ENCODE peak calls at places on chromosomes 13 and 19, in six cellular contexts. W, Z, R, I, B and S are unnamed samples.

GRCh38 chr13:73740681-73741080 is 393.5 kb downstream of the KLF12 start:
- DNase-seq in W (no peak), Z (no peak), R (no peak), I (no peak), B (no peak), S (no peak)

GRCh38 chr13:113540523-113540922 is 44.0 kb upstream of the TFDP1 start:
- DNase-seq in W (peak; percentile 16), Z (no peak), R (no peak), I (no peak), B (no peak), S (no peak)

GRCh38 chr13:54536112-54536511 is 1507.5 kb downstream of the OLFM4 start:
- DNase-seq in W (no peak), Z (peak; percentile 0), R (peak; percentile 2), I (no peak), B (no peak), S (no peak)

GRCh38 chr19:34996978-34997640 is 3.0 kb upstream of the GRAMD1A start:
- DNase-seq in W (peak; percentile 44), Z (no peak), R (peak; percentile 23), I (no peak), B (no peak), S (no peak)

GRCh38 chr13:75120071-75120470 is 361.9 kb downstream of the TBC1D4 start:
- DNase-seq in W (no peak), Z (no peak), R (no peak), I (no peak), B (no peak), S (no peak)

GRCh38 chr13:42247883-42248282 is 24.1 kb upstream of the AKAP11 start:
- DNase-seq in W (no peak), Z (no peak), R (no peak), I (no peak), B (no peak), S (no peak)

GRCh38 chr13:94248454-94249233 is 230.8 kb downstream of the DCT start:
- DNase-seq in W (no peak), Z (no peak), R (no peak), I (no peak), B (no peak), S (no peak)

GRCh38 chr19:36573948-36574726 is 1.0 kb upstream of the ZNF529 start:
- DNase-seq in W (no peak), Z (no peak), R (no peak), I (peak; percentile 51), B (peak; percentile 7), S (no peak)

GRCh38 chr19:27777726-27778125 is 1435.2 kb downstream of the UQCRFS1 start:
- DNase-seq in W (no peak), Z (peak; percentile 52), R (peak; percentile 22), I (no peak), B (no peak), S (no peak)

GRCh38 chr19:43826787-43827754 is at the start of gene ZNF283:
- DNase-seq in W (peak; percentile 93), Z (peak; percentile 96), R (peak; percentile 82), I (peak; percentile 94), B (peak; percentile 68), S (peak; percentile 90)

GRCh38 chr19:9498183-9498902 is at the start of gene ZNF560:
- DNase-seq in W (no peak), Z (no peak), R (no peak), I (no peak), B (no peak), S (peak; percentile 8)

GRCh38 chr19:48400018-48400742 is 6.7 kb downstream of the GRIN2D start:
- DNase-seq in W (no peak), Z (peak; percentile 89), R (peak; percentile 73), I (peak; percentile 54), B (no peak), S (peak; percentile 59)

GRCh38 chr13:65540064-65540635 is 1690.0 kb downstream of the PCDH9 start:
- DNase-seq in W (no peak), Z (no peak), R (no peak), I (no peak), B (no peak), S (no peak)

GRCh38 chr19:18536475-18536874 is 6.9 kb downstream of the FKBP8 start:
- DNase-seq in W (no peak), Z (no peak), R (no peak), I (no peak), B (no peak), S (no peak)

GRCh38 chr19:45821570-45821969 is 6.5 kb upstream of the RSPH6A start:
- DNase-seq in W (no peak), Z (no peak), R (no peak), I (no peak), B (no peak), S (no peak)

GRCh38 chr13:90455861-90456260 is 891.6 kb upstream of the MIR17HG start:
- DNase-seq in W (no peak), Z (peak; percentile 10), R (no peak), I (no peak), B (no peak), S (no peak)

GRCh38 chr13:92535222-92536006 is 691.2 kb upstream of the GPC6 start:
- DNase-seq in W (no peak), Z (no peak), R (no peak), I (no peak), B (no peak), S (no peak)

GRCh38 chr19:7373862-7374261 is 25.1 kb downstream of the ARHGEF18 start:
- DNase-seq in W (no peak), Z (no peak), R (peak; percentile 49), I (no peak), B (no peak), S (peak; percentile 72)

GRCh38 chr13:97757807-97758206 is 195.7 kb upstream of the IPO5 start:
- DNase-seq in W (no peak), Z (no peak), R (no peak), I (peak; percentile 14), B (no peak), S (no peak)

GRCh38 chr13:97944396-97945029 is 9.0 kb upstream of the IPO5 start:
- DNase-seq in W (no peak), Z (no peak), R (no peak), I (no peak), B (no peak), S (no peak)

GRCh38 chr13:36848228-36848982 is 29.4 kb downstream of the RFXAP start:
- DNase-seq in W (no peak), Z (peak; percentile 6), R (peak; percentile 35), I (no peak), B (no peak), S (peak; percentile 45)

GRCh38 chr19:8506402-8506957 is 4.0 kb upstream of the PRAM1 start:
- DNase-seq in W (no peak), Z (no peak), R (no peak), I (peak; percentile 45), B (no peak), S (no peak)

GRCh38 chr19:57269515-57270250 is 10.6 kb upstream of the ZNF460 start:
- DNase-seq in W (no peak), Z (no peak), R (no peak), I (no peak), B (no peak), S (peak; percentile 16)

GRCh38 chr13:32426981-32427851 is 714 bp downstream of the N4BP2L1 start:
- DNase-seq in W (peak; percentile 91), Z (no peak), R (peak; percentile 87), I (peak; percentile 82), B (no peak), S (peak; percentile 68)
- TF ChIP-seq POLR2A in W (no peak), Z (no peak), R (no peak), I (peak; percentile 46), B (no peak), S (no peak)

DNA sequence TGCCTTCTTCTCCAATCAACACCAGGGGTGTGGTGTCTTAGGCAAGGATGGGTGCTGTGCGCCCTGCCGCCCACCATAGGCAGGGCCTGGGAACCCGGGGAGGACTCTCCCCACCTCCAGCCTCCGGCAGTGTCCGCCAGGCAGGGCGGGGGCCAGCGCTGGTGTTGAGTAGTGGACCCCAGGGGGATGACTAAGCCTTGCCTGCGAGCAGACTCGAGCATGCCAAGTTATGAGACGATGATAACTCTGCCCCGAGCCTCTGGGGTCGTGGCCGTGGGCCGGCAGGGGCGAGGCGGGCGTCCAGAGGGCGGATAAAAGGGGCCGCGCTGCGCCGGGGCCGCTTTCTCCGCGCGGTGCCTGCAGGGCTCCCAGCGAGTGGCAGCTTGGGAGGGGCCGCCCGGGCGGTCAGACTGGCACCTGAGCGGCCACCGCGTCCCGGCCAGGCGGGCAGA is at the start of gene MEDAG:
- DNase-seq in W (no peak), Z (no peak), R (no peak), I (peak; percentile 47), B (no peak), S (no peak)
- TF ChIP-seq POLR2A in W (no peak), Z (no peak), R (no peak), I (no peak), B (no peak), S (no peak)

GRCh38 chr19:49640113-49640898 is at the start of gene RRAS:
- DNase-seq in W (peak; percentile 99), Z (peak; percentile 100), R (peak; percentile 100), I (peak; percentile 100), B (peak; percentile 98), S (peak; percentile 100)

GRCh38 chr19:49641688-49642487 is at the start of gene SCAF1:
- DNase-seq in W (peak; percentile 99), Z (peak; percentile 100), R (peak; percentile 99), I (peak; percentile 99), B (peak; percentile 96), S (peak; percentile 100)

GRCh38 chr19:49637865-49638350 is 2.0 kb downstream of the RRAS start:
- DNase-seq in W (peak; percentile 91), Z (peak; percentile 85), R (peak; percentile 83), I (peak; percentile 68), B (no peak), S (no peak)

GRCh38 chr19:49638360-49638759 is 1.6 kb downstream of the RRAS start:
- DNase-seq in W (no peak), Z (peak; percentile 49), R (no peak), I (no peak), B (no peak), S (no peak)

DNA sequence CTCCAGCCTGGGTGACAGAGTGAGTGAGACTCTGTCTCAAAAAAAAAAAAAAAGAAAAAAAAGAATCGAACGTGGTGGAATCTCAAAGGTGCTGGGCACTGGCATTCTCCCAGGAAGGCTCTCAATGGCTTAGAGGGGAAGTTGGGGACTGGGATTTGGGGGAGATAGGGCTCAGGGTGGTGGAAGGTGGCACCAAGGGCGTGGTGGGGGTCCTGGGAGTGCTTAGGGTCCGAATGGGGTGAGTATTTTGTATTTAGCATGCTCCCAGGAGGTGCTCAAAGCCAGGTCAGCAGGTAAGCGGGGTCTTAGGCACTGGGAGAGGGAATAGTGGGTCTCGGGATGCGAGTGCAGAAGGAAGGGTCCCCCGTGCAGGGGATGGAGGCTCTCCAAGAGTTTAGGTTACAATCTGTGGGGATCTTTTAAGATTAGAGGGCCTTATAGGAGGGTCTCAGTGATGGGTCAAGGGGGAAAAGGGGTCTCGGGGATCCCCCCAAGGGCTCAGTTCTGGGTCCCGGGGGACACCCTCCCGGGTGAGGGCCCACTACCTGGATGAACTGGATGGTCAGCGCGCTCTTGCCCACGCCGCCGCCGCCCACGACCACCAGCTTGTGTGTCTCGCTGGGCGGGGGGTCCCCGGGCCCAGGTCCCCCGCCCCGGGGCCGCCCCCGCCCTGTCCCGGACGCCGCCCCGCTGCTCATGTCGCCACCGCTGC is 386 bp downstream of the RRAS start:
- DNase-seq in W (no peak), Z (no peak), R (peak; percentile 24), I (no peak), B (no peak), S (no peak)
- TF ChIP-seq POLR2A in W (no peak), Z (peak; percentile 22), R (no peak), I (no peak), B (no peak), S (no peak)

DNA sequence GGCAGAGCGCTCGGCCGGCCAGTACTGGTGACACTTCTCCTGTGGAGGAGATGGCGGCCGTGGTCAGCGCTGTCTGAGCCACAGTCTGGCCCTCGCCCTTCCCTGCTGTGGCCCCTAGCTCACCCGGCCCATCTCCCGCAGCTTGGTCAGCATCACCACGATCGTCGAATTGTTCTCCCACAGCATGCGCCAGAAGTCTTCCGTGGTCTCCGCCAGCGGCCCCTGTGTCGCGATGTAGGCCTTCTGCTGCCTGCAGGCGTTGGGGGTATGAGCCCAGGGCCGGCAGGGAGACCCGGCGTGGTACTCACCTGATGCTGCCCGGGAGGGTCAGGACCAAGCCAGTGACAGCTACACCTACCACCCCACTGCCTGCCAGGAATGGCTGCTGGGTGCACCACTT is 130.1 kb downstream of the PTPRS start:
- DNase-seq in W (no peak), Z (no peak), R (no peak), I (no peak), B (no peak), S (no peak)
- TF ChIP-seq POLR2A in W (no peak), Z (no peak), R (no peak), I (no peak), B (no peak), S (no peak)